ENCODE peak calls at places on chromosomes 4 and X, in ten cellular contexts. K, R, S, Z, W, N, A, U, F and E are unnamed samples.

GRCh38 chr4:119113033-119113655 is 22.5 kb upstream of the MYOZ2 start:
- DNase-seq in K (peak), R (no peak), S (no peak), Z (no peak), W (peak), N (peak), A (no peak), U (peak), F (peak), E (peak)

GRCh38 chr4:151139814-151140213 is 40.4 kb downstream of the RPS3A start:
- DNase-seq in K (no peak), R (no peak), S (no peak), Z (no peak), W (no peak), N (peak), A (no peak), U (no peak), F (no peak), E (no peak)

GRCh38 chrX:118497180-118497814 is 1.7 kb downstream of the DOCK11 start:
- DNase-seq in K (no peak), R (peak), S (no peak), Z (no peak), W (no peak), N (no peak), A (no peak), U (no peak), F (no peak), E (peak)

GRCh38 chr4:4456351-4456750 is 69.4 kb downstream of the NSG1 start:
- DNase-seq in K (no peak), R (no peak), S (no peak), Z (no peak), W (peak), N (peak), A (no peak), U (no peak), F (peak), E (no peak)

GRCh38 chr4:924107-925096 is 7.7 kb downstream of the GAK start:
- DNase-seq in K (no peak), R (no peak), S (no peak), Z (no peak), W (no peak), N (peak), A (peak), U (no peak), F (peak), E (no peak)

GRCh38 chr4:35739305-35739704 is 505.0 kb downstream of the ARAP2 start:
- DNase-seq in K (no peak), R (no peak), S (no peak), Z (no peak), W (no peak), N (no peak), A (no peak), U (no peak), F (no peak), E (no peak)

GRCh38 chrX:46328133-46328532 is 217.1 kb downstream of the ZNF674 start:
- DNase-seq in K (no peak), R (no peak), S (no peak), Z (no peak), W (no peak), N (no peak), A (no peak), U (no peak), F (no peak), E (no peak)

GRCh38 chr4:117533501-117533900 is 448.1 kb upstream of the TRAM1L1 start:
- DNase-seq in K (no peak), R (no peak), S (no peak), Z (no peak), W (no peak), N (no peak), A (no peak), U (no peak), F (no peak), E (no peak)

GRCh38 chr4:140252742-140253555 is 99.0 kb upstream of the MAML3 start:
- DNase-seq in K (no peak), R (peak), S (peak), Z (no peak), W (peak), N (peak), A (peak), U (peak), F (peak), E (peak)

GRCh38 chrX:9997524-9997923 is 30.4 kb downstream of the CLDN34 start:
- DNase-seq in K (no peak), R (no peak), S (no peak), Z (no peak), W (no peak), N (no peak), A (no peak), U (no peak), F (no peak), E (no peak)

GRCh38 chrX:39335447-39336235 is 534.4 kb downstream of the MID1IP1 start:
- DNase-seq in K (no peak), R (no peak), S (no peak), Z (no peak), W (no peak), N (no peak), A (no peak), U (no peak), F (peak), E (no peak)

GRCh38 chr4:170004656-170005250 is 21.4 kb downstream of the MFAP3L start:
- DNase-seq in K (no peak), R (no peak), S (no peak), Z (no peak), W (no peak), N (peak), A (no peak), U (no peak), F (no peak), E (no peak)

GRCh38 chr4:17027495-17027894 is 129.1 kb upstream of the LDB2 start:
- DNase-seq in K (peak), R (no peak), S (no peak), Z (no peak), W (peak), N (peak), A (no peak), U (peak), F (peak), E (no peak)

GRCh38 chr4:157271166-157271869 is 50.8 kb downstream of the GRIA2 start:
- DNase-seq in K (no peak), R (no peak), S (no peak), Z (no peak), W (no peak), N (peak), A (no peak), U (no peak), F (peak), E (no peak)

GRCh38 chr4:2837110-2837903 is 6.3 kb upstream of the ADD1 start:
- DNase-seq in K (no peak), R (no peak), S (no peak), Z (no peak), W (no peak), N (no peak), A (no peak), U (no peak), F (no peak), E (no peak)